ENCODE peak calls at places on chromosome 5, in four cellular contexts. Q is heart right ventricle, I is left ventricle myocardium inferior, M is IMR-90. B is an unnamed sample.

GRCh38 chr5:52562473-52562872 is 225.2 kb upstream of the ITGA1 start:
- DNase-seq in Q (no peak), I (no peak), M (no peak), B (no peak)

GRCh38 chr5:96124589-96124988 is 162.9 kb upstream of the ELL2 start:
- DNase-seq in Q (no peak), I (no peak), M (peak; percentile 46), B (no peak)

GRCh38 chr5:35902032-35902681 is 36.3 kb downstream of the CAPSL start:
- DNase-seq in Q (no peak), I (no peak), M (peak; percentile 62), B (no peak)

GRCh38 chr5:104375345-104375744 is 812.8 kb upstream of the NUDT12 start:
- DNase-seq in Q (no peak), I (no peak), M (no peak), B (no peak)

GRCh38 chr5:129014185-129014584 is 48.9 kb downstream of the SLC27A6 start:
- DNase-seq in Q (no peak), I (no peak), M (no peak), B (no peak)

GRCh38 chr5:149063901-149064478 is 1.1 kb upstream of the SH3TC2 start:
- DNase-seq in Q (no peak), I (peak; percentile 32), M (no peak), B (no peak)

GRCh38 chr5:36948041-36948440 is 71.5 kb downstream of the NIPBL start:
- DNase-seq in Q (no peak), I (no peak), M (peak; percentile 43), B (no peak)

GRCh38 chr5:92552206-92553160 is 1028.5 kb downstream of the NR2F1-AS1 start:
- DNase-seq in Q (no peak), I (no peak), M (peak; percentile 99), B (no peak)

GRCh38 chr5:94870496-94871214 is 252.2 kb downstream of the SLF1 start:
- DNase-seq in Q (no peak), I (no peak), M (no peak), B (no peak)

GRCh38 chr5:35762368-35762767 is 94.3 kb upstream of the IL7R start:
- DNase-seq in Q (no peak), I (no peak), M (peak; percentile 50), B (no peak)

GRCh38 chr5:113202904-113203716 is 226.5 kb downstream of the DCP2 start:
- DNase-seq in Q (peak; percentile 79), I (peak; percentile 85), M (peak; percentile 63), B (peak; percentile 33)

GRCh38 chr5:87579678-87580077 is 166.9 kb upstream of the CCNH start:
- DNase-seq in Q (no peak), I (no peak), M (no peak), B (no peak)

GRCh38 chr5:168409601-168410458 is 76.4 kb upstream of the RARS1 start:
- DNase-seq in Q (no peak), I (no peak), M (peak; percentile 91), B (no peak)

GRCh38 chr5:130476325-130476724 is 572.1 kb downstream of the CHSY3 start:
- DNase-seq in Q (no peak), I (no peak), M (no peak), B (no peak)

DNA sequence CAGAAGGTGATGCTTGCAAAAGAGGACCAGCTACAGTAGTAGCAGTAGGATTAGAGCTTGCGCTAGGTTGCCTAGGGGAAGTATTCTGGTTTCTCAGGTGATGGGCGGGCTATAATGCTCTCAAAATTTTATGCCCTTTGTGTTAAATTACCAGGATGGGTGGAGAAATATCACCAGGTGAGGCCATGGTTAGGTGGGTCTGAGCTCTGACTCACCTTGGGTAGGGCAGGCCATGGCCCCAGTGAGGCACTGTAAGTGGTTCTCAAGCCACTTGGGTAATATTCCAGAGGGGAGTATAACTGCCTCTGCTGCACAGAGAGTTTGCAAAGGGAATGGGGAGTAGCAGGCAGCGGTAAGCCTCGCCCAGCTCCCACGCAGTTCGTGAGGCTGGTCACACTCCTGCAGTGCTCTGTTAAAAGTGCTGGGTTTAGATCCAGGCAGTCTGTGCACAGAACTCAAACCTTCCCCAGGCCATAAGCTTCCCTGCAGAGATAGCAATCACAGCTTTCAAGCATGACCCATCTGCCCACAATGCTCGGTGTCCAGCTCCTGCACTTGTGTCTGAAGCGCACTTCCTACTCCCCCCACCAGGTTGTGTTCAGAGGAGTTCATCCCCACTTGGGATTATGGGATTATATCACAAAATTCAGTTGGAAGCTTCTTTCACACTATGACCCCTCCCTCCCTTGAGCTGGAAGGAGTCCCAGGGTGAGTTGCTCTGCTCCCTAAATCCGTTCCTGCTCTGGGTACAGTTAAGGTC is 575.0 kb downstream of the CHSY3 start:
- DNase-seq in Q (no peak), I (no peak), M (no peak), B (no peak)
- TF ChIP-seq CTCF in Q (no peak), I (no peak), M (no peak), B (no peak)

GRCh38 chr5:217860-218456 is at the start of the genes CCDC127 and SDHA:
- DNase-seq in Q (peak; percentile 99), I (peak; percentile 98), M (peak; percentile 86), B (peak; percentile 96)

GRCh38 chr5:218457-219289 is 553 bp downstream of the SDHA start:
- DNase-seq in Q (peak; percentile 60), I (no peak), M (peak; percentile 19), B (peak; percentile 32)

GRCh38 chr5:223791-224190 is 5.7 kb downstream of the SDHA start:
- DNase-seq in Q (no peak), I (no peak), M (no peak), B (no peak)

GRCh38 chr5:219492-219891 is 1.4 kb downstream of the SDHA start:
- DNase-seq in Q (no peak), I (no peak), M (peak; percentile 50), B (no peak)

GRCh38 chr5:220008-220407 is 1.9 kb downstream of the SDHA start:
- DNase-seq in Q (no peak), I (no peak), M (no peak), B (no peak)
- H3K4me1 ChIP-seq in Q (peaks cover 66% of the 10 kb centered on the region), I (peaks cover 76% of the 10 kb centered on the region), M (peaks cover 11% of the 10 kb centered on the region), B (peaks cover 3% of the 10 kb centered on the region)

DNA sequence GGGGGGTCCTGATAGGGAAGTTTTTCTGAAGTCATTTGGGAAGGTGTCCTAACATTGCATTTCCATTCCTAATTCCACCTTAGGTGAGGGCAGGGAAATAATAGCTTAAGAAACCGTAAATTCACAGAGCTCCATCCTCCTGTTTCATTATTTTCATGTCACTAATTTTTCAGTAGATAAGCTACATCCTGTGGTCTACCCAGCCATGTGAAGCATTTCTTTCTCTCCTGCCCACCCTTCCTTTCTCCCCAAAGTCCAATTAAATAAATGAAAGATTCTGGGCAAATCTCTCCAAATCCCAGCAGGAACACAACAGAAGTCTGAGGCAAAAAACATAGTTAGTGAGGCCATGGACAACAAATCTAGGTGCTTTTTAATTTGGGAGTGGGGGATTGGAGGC is 95.1 kb upstream of the ERBIN start:
- DNase-seq in Q (no peak), I (no peak), M (no peak), B (no peak)
- H3K27ac ChIP-seq in Q (no peak overlapping the region), I (no peak overlapping the region), M (no peak overlapping the region), B (no peak overlapping the region)

DNA sequence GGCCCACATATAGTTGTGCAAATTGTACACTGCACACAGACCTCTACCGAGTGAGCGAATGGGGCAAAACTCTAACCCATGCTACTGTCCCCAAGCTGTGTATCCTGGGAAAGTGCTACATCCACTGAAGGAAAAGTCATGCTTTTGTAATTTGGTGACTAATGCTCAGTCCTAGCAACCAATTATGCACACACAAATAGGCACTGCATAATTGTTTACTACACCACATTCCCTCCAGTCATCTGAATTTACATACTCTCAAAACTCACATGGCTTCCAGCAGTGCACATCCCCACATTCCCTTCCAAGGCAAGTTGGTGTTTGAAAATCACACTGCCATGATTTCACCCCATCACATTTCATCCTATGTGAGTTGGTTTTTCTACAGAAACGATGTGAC is 125.9 kb upstream of the OSMR start:
- DNase-seq in Q (no peak), I (no peak), M (peak; percentile 89), B (no peak)
- TF ChIP-seq CTCF in Q (no peak), I (no peak), M (no peak), B (no peak)

DNA sequence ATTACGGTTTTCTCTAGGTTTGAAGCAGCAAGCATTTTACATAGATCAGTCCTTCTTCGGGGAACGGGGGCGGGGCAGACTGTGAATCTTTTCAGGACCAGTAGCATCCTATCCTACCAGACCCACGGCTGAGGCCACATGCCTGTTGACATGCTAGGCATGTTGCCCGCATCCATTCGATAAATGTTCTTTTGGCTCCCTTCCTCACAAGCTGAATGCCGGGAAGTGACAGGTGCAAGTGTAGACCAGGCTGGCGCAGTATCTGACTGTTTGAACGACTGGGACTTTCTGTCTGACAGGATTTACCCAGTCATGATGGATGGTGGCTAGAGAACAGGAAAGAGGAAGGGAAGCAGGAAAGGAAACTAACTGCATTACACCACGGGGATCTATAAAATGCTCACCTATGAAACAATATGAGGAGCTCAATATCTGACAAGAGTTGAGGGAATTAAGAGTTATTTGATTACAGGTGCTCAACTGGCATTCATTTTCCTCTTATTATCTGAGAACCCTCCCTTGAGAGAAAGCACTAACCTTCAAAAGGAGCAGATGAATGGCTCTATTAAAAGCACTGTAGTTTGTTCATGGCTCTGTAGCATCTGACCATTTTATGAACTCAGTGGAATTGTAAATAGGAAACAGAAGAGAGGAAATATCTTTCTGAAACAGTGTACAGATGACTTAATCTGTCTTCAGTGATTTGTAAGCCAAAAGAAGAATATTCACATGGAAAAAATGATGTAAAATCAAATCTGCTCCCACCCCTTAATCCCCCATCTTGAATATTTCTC is 810.7 kb upstream of the GRAMD2B start:
- DNase-seq in Q (no peak), I (no peak), M (no peak), B (no peak)
- H3K4me1 ChIP-seq in Q (no peaks in the 10 kb centered on the region), I (no peaks in the 10 kb centered on the region), M (no peaks in the 10 kb centered on the region), B (no peaks in the 10 kb centered on the region)

GRCh38 chr5:142014911-142015584 is 2.2 kb upstream of the GNPDA1 start:
- DNase-seq in Q (no peak), I (no peak), M (peak; percentile 62), B (no peak)

GRCh38 chr5:142013734-142014495 is 1.1 kb upstream of the GNPDA1 start:
- DNase-seq in Q (peak; percentile 39), I (peak; percentile 38), M (peak; percentile 57), B (no peak)

GRCh38 chr5:142017832-142018427 is 5.1 kb upstream of the GNPDA1 start:
- DNase-seq in Q (no peak), I (no peak), M (peak; percentile 75), B (no peak)

GRCh38 chr5:142016576-142016975 is 3.7 kb upstream of the GNPDA1 start:
- DNase-seq in Q (no peak), I (no peak), M (no peak), B (no peak)

GRCh38 chr5:142015781-142016533 is 3.1 kb upstream of the GNPDA1 start:
- DNase-seq in Q (no peak), I (no peak), M (peak; percentile 56), B (no peak)
- H3K27ac ChIP-seq in Q (peak overlapping the region; percentile 83), I (peak overlapping the region; percentile 43), M (no peak overlapping the region), B (peak overlapping the region; percentile 73)

DNA sequence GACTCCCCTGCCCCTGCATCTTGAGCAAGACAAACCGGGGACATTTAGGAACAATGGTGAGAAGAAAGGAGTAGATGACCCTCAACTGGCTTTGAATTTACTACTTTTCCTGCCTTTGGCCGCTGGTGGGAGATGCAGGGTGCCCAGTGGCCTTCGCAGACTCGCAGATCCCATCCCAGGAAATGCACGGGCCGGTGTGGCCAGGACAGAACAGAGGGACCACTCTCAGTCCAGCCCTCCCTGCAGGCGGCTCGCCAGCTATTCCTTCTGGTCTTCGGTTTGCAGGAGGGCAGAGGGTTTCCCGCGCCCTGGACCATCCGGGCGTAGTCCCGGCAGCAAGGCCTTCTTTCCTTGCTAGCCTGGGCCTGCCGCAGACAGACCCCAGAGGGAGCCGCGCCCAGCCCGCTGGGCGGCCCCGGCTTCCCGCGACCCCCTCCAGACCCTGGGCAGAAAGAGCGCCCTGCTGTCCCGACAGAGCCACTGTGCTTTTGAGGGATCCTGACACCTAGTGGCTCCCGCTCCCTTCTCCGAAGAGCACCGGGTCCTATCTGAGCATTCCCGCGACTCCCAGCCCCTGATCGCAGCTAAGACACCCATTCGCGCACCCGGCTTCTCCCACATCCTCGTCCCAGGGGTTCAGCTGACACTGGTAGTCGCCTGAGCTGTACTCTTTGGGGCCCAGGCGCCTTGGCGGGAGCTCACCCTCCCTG is 1.2 kb downstream of the CFAP90 start:
- DNase-seq in Q (no peak), I (no peak), M (no peak), B (no peak)
- TF ChIP-seq CTCF in Q (peak; percentile 39), I (peak; percentile 26), M (no peak), B (no peak)

B was measured in lung.